ENCODE peak calls at places on chromosomes 5 and 9, in seven cellular contexts. A is CD8-positive, alpha-beta memory T cell; S is aorta; O is left ventricle myocardium inferior; E is cardiac muscle cell; P is heart right ventricle; U is CD4-positive, CD25-positive, alpha-beta regulatory T cell. B is an unnamed sample. For H3K27me3 and H3K9me3, the result is how much of the 10 kb centered on the place peaks cover.

GRCh38 chr9:120478208-120478607 is 101.8 kb downstream of the CDK5RAP2 start:
- DNase-seq in S (no peak), O (no peak), P (no peak), E (no peak), U (no peak), A (no peak), B (no peak)

GRCh38 chr9:76374702-76375543 is 19.3 kb downstream of the RFK start:
- DNase-seq in A (no peak), S (peak), E (peak), P (peak), O (peak), U (no peak), B (peak)

GRCh38 chr9:112332674-112332976 is 794 bp downstream of the PTBP3 start:
- DNase-seq in S (no peak), O (no peak), A (no peak), U (no peak), P (no peak), E (no peak), B (no peak)

GRCh38 chr9:72661401-72662135 is 140.2 kb downstream of the TMC1 start:
- DNase-seq in E (no peak), P (no peak), A (no peak), S (no peak), O (no peak), U (no peak), B (no peak)

GRCh38 chr9:131727184-131727785 is 12.6 kb downstream of the RAPGEF1 start:
- DNase-seq in S (no peak), E (no peak), A (no peak), O (no peak), P (no peak), U (no peak), B (no peak)

GRCh38 chr9:73155389-73155788 is 3.7 kb downstream of the ANXA1 start:
- DNase-seq in E (no peak), P (no peak), U (no peak), O (no peak), S (no peak), A (no peak), B (no peak)

GRCh38 chr5:142667808-142668207 is 18.1 kb downstream of the FGF1 start:
- DNase-seq in S (no peak), A (no peak), P (no peak), O (no peak), U (no peak), E (no peak), B (no peak)

GRCh38 chr5:126544087-126544740 is 50.8 kb downstream of the ALDH7A1 start:
- DNase-seq in A (no peak), U (no peak), S (no peak), P (no peak), E (peak), O (no peak), B (no peak)

GRCh38 chr5:115360036-115360685 is 63.7 kb upstream of the CCDC112 start:
- DNase-seq in O (no peak), E (no peak), A (no peak), P (no peak), S (no peak), U (no peak), B (no peak)

GRCh38 chr9:127450170-127450830 is 906 bp downstream of the RPL12 start:
- DNase-seq in P (no peak), S (no peak), O (no peak), U (peak), A (peak), E (peak), B (no peak)

GRCh38 chr5:36300927-36301540 is 668 bp downstream of the RANBP3L start:
- DNase-seq in P (no peak), O (no peak), U (no peak), E (no peak), A (no peak), S (no peak), B (no peak)

GRCh38 chr9:35859310-35859994 is 10.7 kb downstream of the OR13J1 start:
- DNase-seq in E (no peak), O (no peak), U (no peak), P (no peak), A (no peak), S (no peak), B (no peak)

GRCh38 chr9:18564018-18564880 is 90.3 kb downstream of the ADAMTSL1 start:
- DNase-seq in O (no peak), E (no peak), S (no peak), P (no peak), U (no peak), A (no peak), B (no peak)

GRCh38 chr5:171914939-171915338 is 91.5 kb downstream of the FBXW11 start:
- DNase-seq in U (no peak), S (no peak), P (no peak), O (no peak), A (no peak), E (no peak), B (no peak)

GRCh38 chr9:125655691-125656410 is 51.2 kb downstream of the MAPKAP1 start:
- DNase-seq in P (no peak), A (no peak), O (no peak), E (no peak), U (no peak), S (no peak), B (no peak)

GRCh38 chr5:126108505-126108904 is 314.7 kb upstream of the GRAMD2B start:
- DNase-seq in U (no peak), E (no peak), O (no peak), P (no peak), S (no peak), A (no peak), B (no peak)

GRCh38 chr5:96478983-96479382 is 45.9 kb upstream of the PCSK1 start:
- DNase-seq in U (no peak), E (no peak), O (no peak), P (no peak), A (no peak), S (no peak), B (no peak)

GRCh38 chr9:105053209-105053652 is 125.3 kb upstream of the ABCA1 start:
- DNase-seq in S (no peak), A (no peak), O (no peak), P (no peak), U (no peak), E (no peak), B (no peak)

GRCh38 chr9:134738869-134739659 is 97.5 kb downstream of the COL5A1 start:
- DNase-seq in P (peak), O (peak), A (no peak), S (peak), E (peak), U (no peak), B (peak)

GRCh38 chr5:73450041-73450598 is 1.5 kb upstream of the FOXD1 start:
- DNase-seq in S (no peak), P (no peak), U (no peak), E (no peak), A (no peak), O (no peak), B (no peak)

GRCh38 chr5:73446631-73447233 is 1.8 kb downstream of the FOXD1 start:
- DNase-seq in O (no peak), A (no peak), P (no peak), E (no peak), S (peak), U (no peak), B (no peak)

GRCh38 chr5:73448072-73448432 is 525 bp downstream of the FOXD1 start:
- DNase-seq in P (no peak), A (no peak), S (peak), O (no peak), U (no peak), E (no peak), B (no peak)

GRCh38 chr5:73447234-73448071 is 1.1 kb downstream of the FOXD1 start:
- DNase-seq in E (peak), S (peak), O (no peak), P (no peak), U (peak), A (peak), B (peak)

GRCh38 chr5:73448451-73449136 is at the start of gene FOXD1:
- DNase-seq in P (peak), U (no peak), S (peak), E (peak), O (peak), A (peak), B (peak)
- H3K27me3 ChIP-seq in P (half or more), U (half or more), S (under half), E (half or more), O (half or more), A (half or more), B (under half)

GRCh38 chr5:149094996-149095395 is 32.1 kb upstream of the SH3TC2 start:
- DNase-seq in S (no peak), P (no peak), A (no peak), U (no peak), E (no peak), O (no peak), B (no peak)
- H3K9me3 ChIP-seq in S (under half), P (under half), A (under half), U (under half), E (under half), O (under half), B (under half)

GRCh38 chr9:92598382-92598781 is 62.6 kb upstream of the ECM2 start:
- DNase-seq in A (no peak), O (no peak), P (no peak), E (no peak), U (no peak), S (no peak), B (no peak)

GRCh38 chr9:92603100-92603499 is 66.8 kb downstream of the IPPK start:
- DNase-seq in S (no peak), A (no peak), O (no peak), E (no peak), U (no peak), P (no peak), B (no peak)

GRCh38 chr9:92603990-92604389 is 65.9 kb downstream of the IPPK start:
- DNase-seq in P (no peak), S (no peak), U (no peak), A (no peak), O (no peak), E (no peak), B (no peak)

GRCh38 chr9:92600075-92600741 is 64.4 kb upstream of the ECM2 start:
- DNase-seq in U (no peak), S (no peak), A (no peak), P (no peak), O (no peak), E (no peak), B (no peak)

GRCh38 chr9:92600742-92601261 is 65.0 kb upstream of the ECM2 start:
- DNase-seq in A (no peak), P (no peak), S (no peak), E (no peak), U (no peak), O (no peak), B (no peak)
- H3K27ac ChIP-seq in A (no peak), P (peak), S (peak), E (no peak), U (no peak), O (peak), B (peak)

GRCh38 chr5:998975-999501 is 9.6 kb upstream of the NKD2 start:
- DNase-seq in O (no peak), P (no peak), A (peak), E (no peak), U (no peak), S (peak), B (peak)
- H3K27me3 ChIP-seq in O (under half), P (under half), A (under half), E (under half), U (under half), S (under half), B (under half)